ENCODE peak calls at places on chromosomes 11 and 22, in seven cellular contexts. J, S, I, Z, L, A and P are unnamed samples. For H3K27me3, the result is how much of the 10 kb centered on the place peaks cover.

GRCh38 chr22:37335819-37336199 is 53.5 kb downstream of the CYTH4 start:
- DNase-seq in J (no peak), Z (no peak), I (no peak), S (no peak), A (no peak), L (no peak), P (no peak)

GRCh38 chr11:64864473-64865285 is 13.7 kb downstream of the EHD1 start:
- DNase-seq in S (peak), Z (peak), A (peak), I (peak), L (peak), J (peak), P (peak)

GRCh38 chr11:75031224-75031753 is 42.6 kb downstream of the NEU3 start:
- DNase-seq in I (no peak), Z (peak), L (peak), S (no peak), A (no peak), J (no peak), P (no peak)

GRCh38 chr11:94193288-94193687 is 64.6 kb downstream of the PANX1 start:
- DNase-seq in S (no peak), Z (peak), A (no peak), I (no peak), J (no peak), L (peak), P (no peak)

GRCh38 chr11:132032555-132032954 is 662.1 kb downstream of the NTM start:
- DNase-seq in A (no peak), I (no peak), L (no peak), S (no peak), J (no peak), Z (peak), P (no peak)

GRCh38 chr11:28461338-28461737 is 353.1 kb downstream of the METTL15 start:
- DNase-seq in S (no peak), A (no peak), L (no peak), J (no peak), I (no peak), Z (peak), P (no peak)

GRCh38 chr11:101126551-101127347 is 2.9 kb downstream of the PGR start:
- DNase-seq in A (no peak), J (peak), Z (no peak), S (peak), L (peak), I (no peak), P (peak)

GRCh38 chr11:112852141-112852853 is 108.9 kb upstream of the NCAM1 start:
- DNase-seq in A (no peak), I (no peak), Z (no peak), S (no peak), J (no peak), L (peak), P (no peak)

GRCh38 chr11:103923473-103923931 is 112.9 kb upstream of the DDI1 start:
- DNase-seq in S (no peak), Z (no peak), I (no peak), L (no peak), A (no peak), J (no peak), P (no peak)

GRCh38 chr22:49964136-49964492 is 3.5 kb downstream of the PIM3 start:
- DNase-seq in A (peak), Z (no peak), I (no peak), L (no peak), J (peak), S (no peak), P (peak)

GRCh38 chr11:35803115-35803514 is 140.5 kb downstream of the TRIM44 start:
- DNase-seq in L (no peak), J (no peak), Z (no peak), S (no peak), A (no peak), I (no peak), P (no peak)

GRCh38 chr11:27705873-27706820 is 5.9 kb upstream of the BDNF start:
- DNase-seq in Z (peak), I (no peak), L (no peak), A (no peak), J (no peak), S (no peak), P (no peak)

GRCh38 chr11:2460540-2461252 is 15.9 kb downstream of the KCNQ1 start:
- DNase-seq in I (peak), Z (no peak), S (no peak), L (no peak), J (no peak), A (peak), P (no peak)

GRCh38 chr11:125956371-125956770 is 10.5 kb downstream of the VSIG10L2 start:
- DNase-seq in Z (peak), I (no peak), J (no peak), A (no peak), L (no peak), S (peak), P (peak)

GRCh38 chr11:116931206-116931953 is 94.0 kb upstream of the APOA1 start:
- DNase-seq in S (peak), L (no peak), I (no peak), Z (peak), A (no peak), J (no peak), P (no peak)

GRCh38 chr11:47272706-47273105 is 2.8 kb downstream of the MADD start:
- DNase-seq in S (no peak), L (peak), Z (peak), I (no peak), A (no peak), J (no peak), P (no peak)

GRCh38 chr22:28075260-28075981 is 156.4 kb upstream of the PITPNB start:
- DNase-seq in J (peak), Z (peak), S (peak), A (peak), I (peak), L (peak), P (peak)

GRCh38 chr11:15893080-15893492 is 463.3 kb downstream of the SOX6 start:
- DNase-seq in S (no peak), A (no peak), L (no peak), I (no peak), J (no peak), Z (peak), P (no peak)

GRCh38 chr22:36258750-36259619 is 6.1 kb downstream of the APOL1 start:
- DNase-seq in J (no peak), Z (peak), I (no peak), A (peak), L (no peak), S (peak), P (peak)

GRCh38 chr11:2730323-2731284 is 30.8 kb upstream of the KCNQ1OT1 start:
- DNase-seq in J (no peak), L (no peak), I (no peak), S (no peak), Z (no peak), A (no peak), P (no peak)

GRCh38 chr11:117824571-117825537 is at the start of gene FXYD2:
- DNase-seq in A (peak), J (no peak), L (peak), Z (no peak), I (peak), S (peak), P (peak)

GRCh38 chr22:47818496-47818895 is 1056.0 kb downstream of the TBC1D22A start:
- DNase-seq in Z (no peak), J (no peak), L (no peak), I (no peak), S (no peak), A (no peak), P (no peak)

GRCh38 chr22:19122143-19122751 is at the start of gene DGCR2:
- DNase-seq in L (peak), A (peak), I (peak), S (peak), J (peak), Z (peak), P (peak)

GRCh38 chr22:45587638-45588481 is 83.8 kb upstream of the ATXN10 start:
- DNase-seq in L (no peak), A (no peak), Z (peak), S (no peak), I (no peak), J (no peak), P (no peak)

GRCh38 chr11:43997022-43997665 is 50.6 kb upstream of the ACCSL start:
- DNase-seq in S (no peak), I (no peak), Z (no peak), A (no peak), L (no peak), J (no peak), P (no peak)

GRCh38 chr11:121106812-121107211 is 5.8 kb downstream of the TECTA start:
- DNase-seq in S (no peak), A (no peak), J (no peak), Z (no peak), L (no peak), I (no peak), P (no peak)

GRCh38 chr11:63951779-63952536 is 13.2 kb downstream of the NAA40 start:
- DNase-seq in A (no peak), S (no peak), L (no peak), I (no peak), Z (no peak), J (no peak), P (no peak)

DNA sequence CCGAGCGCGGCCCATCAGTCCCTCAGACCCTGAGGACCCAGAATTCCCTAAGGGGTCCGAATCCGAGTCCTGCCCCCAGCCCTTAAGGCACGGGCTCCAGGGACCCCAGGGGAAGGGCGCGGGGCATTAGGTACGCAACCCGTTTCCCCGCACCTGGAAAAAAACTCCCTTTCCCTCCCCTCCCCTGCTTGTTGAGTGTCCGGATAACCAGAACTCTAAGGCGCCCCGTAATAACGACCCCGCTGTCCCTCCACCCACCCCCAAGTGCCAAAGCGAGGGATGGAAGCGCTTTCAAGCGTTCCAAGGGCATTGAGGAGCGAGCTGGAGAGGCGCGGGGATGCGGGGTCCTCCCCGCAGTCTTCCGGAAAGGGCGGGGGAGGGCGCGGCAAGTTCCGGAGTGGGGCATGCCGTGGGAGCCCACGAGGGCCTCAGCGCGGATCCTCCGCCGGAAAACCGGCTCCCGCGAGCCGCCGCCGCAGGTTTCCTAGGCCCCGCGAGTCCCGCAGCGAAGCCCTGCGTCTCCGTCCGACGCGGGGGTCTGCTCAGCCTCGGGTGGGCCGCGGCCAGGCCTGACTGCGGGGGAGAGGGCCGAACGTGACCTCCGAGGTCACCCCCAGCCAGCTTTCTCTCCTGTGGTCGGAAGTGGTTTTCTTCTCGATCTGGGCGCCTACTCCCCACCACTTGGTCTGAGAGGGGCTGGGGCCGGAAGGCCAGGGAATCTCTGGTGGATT is 3.9 kb upstream of the CCND1 start:
- DNase-seq in S (no peak), J (no peak), L (no peak), A (no peak), Z (no peak), I (no peak), P (no peak)
- H3K27me3 ChIP-seq in S (under half), J (under half), L (under half), A (half or more), Z (under half), I (under half), P (under half)

GRCh38 chr11:34587282-34587677 is 33.6 kb upstream of the EHF start:
- DNase-seq in J (no peak), Z (no peak), A (no peak), S (no peak), L (no peak), I (no peak), P (no peak)

GRCh38 chr11:34588023-34588422 is 32.9 kb upstream of the EHF start:
- DNase-seq in A (no peak), J (no peak), Z (no peak), S (no peak), I (no peak), L (no peak), P (no peak)

GRCh38 chr11:34585304-34585869 is 35.5 kb upstream of the EHF start:
- DNase-seq in Z (no peak), S (no peak), I (no peak), A (no peak), L (no peak), J (no peak), P (no peak)

GRCh38 chr11:34586655-34587281 is 34.1 kb upstream of the EHF start:
- DNase-seq in I (no peak), L (no peak), Z (no peak), J (no peak), A (no peak), S (no peak), P (no peak)

DNA sequence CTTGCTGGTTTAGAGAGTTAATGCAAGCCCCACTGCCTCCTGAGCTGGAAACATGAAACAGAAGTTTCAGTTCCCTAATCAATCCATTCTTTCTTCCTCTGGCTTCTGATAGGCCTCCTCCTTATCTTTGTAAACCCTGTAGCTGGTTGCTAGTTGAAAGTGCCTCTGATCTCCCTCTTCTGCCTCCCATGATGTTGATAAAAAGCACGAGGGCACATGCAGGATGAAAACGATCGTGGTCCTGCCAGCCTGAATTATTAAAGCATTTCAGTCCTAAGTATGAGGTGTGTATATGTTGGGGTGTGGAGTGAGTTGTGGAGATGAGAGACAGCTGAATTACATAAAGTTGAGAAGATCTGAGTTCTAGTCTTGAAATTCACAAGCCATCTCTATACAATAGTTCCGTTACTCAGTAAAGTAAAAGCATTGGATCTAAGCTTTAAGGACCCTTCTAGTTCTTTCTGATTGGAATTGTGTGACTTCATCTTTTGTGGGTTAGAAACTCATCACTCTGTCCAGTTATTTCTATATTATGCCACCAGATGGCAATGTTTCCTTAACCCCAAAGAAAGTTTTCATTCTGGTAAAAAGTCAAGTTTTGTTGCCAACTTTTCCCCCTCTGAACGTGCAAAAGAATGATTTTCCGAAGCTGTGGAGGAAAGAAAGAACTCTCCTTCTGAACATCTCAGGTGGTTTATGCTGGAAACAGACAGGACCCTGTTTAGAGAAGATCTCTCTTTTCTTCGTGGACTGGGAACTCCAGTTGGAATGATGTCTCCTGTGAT is 34.8 kb upstream of the EHF start:
- DNase-seq in Z (peak), I (no peak), J (no peak), L (no peak), S (no peak), A (no peak), P (no peak)
- H3K27ac ChIP-seq in Z (no peak), I (peak), J (no peak), L (no peak), S (no peak), A (peak), P (no peak)

GRCh38 chr11:797300-798092 is 585 bp downstream of the SLC25A22 start:
- DNase-seq in L (peak), A (peak), Z (peak), I (peak), S (peak), J (peak), P (peak)

GRCh38 chr11:794013-794765 is 3.9 kb downstream of the SLC25A22 start:
- DNase-seq in J (no peak), A (no peak), Z (no peak), L (no peak), S (no peak), I (no peak), P (no peak)

GRCh38 chr11:796565-797299 is 1.3 kb downstream of the SLC25A22 start:
- DNase-seq in L (no peak), Z (no peak), I (peak), A (peak), S (no peak), J (no peak), P (no peak)

GRCh38 chr11:794766-795637 is 3.1 kb downstream of the SLC25A22 start:
- DNase-seq in L (no peak), J (no peak), S (no peak), A (peak), Z (no peak), I (peak), P (no peak)

DNA sequence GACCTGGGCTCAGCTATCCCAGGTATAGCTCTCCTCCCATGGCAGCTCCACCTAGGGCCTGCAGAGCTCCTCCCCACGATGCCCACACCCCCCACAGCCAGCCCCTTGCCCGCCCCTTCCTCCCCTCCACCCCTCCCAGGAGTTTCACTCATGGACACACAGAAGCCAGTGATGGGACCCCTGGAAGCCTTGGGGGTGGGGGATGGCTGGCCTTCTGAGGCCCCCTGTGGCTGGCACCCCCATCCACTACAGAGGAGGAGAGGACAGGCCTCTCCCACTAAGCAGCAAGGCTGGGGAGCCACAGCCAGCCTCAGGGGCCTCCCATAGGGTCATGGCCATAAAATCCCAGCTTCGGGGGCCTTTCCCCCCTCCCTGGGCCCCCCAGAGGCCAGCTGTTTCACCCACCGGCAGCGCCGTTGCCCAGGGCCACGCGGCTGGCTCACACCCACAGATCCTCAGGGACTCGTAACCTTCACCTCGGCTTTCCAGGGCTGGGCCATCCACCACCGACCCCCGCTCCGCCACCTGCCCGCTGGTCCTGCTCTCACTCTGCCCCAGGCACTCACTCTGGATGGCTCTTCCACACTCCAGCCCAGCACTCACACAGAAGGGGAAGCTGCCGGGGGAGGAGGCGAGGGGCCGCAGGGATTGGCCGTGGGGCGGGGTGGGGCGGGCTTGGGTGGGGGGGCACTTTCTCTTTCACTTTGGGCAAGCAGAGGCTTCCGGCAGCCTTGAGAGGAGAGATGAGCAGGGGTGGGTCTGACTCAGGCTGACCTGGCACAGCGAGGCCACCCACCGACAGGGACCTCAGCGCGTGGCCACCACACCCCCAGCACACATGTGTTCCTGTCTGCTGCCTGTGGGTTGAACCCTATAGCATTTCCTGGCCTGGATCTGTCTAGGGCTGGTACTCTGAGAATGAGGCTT is 2.2 kb downstream of the SLC25A22 start:
- DNase-seq in J (peak), L (peak), Z (peak), S (peak), I (peak), A (peak), P (peak)
- TF ChIP-seq POLR2A in J (no peak), L (no peak), Z (peak), S (no peak), I (no peak), A (peak), P (peak)

DNA sequence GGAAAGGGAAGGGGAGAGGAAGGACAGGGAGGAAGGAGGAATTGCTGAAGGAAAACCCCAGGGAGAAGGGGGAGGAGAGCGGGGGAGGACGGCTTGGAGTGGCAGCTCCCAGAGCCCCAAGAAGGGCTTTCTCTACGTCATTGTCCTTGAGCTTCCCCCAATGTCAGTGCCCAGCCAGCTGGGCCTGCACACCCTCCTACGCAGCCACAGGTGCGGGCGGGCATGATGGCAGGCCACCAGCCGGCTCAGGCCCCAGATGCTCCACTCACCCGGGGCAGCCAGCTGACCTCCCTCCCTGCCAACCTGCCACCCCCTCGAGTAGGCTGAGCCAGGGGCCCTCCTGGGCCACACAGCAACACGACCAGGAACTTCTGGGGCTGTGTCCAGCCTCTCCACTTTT is 11.2 kb downstream of the SYT7 start:
- DNase-seq in S (no peak), I (no peak), A (no peak), Z (no peak), L (no peak), J (no peak), P (no peak)
- H3K27me3 ChIP-seq in S (under half), I (under half), A (under half), Z (half or more), L (under half), J (under half), P (under half)

GRCh38 chr22:17827466-17827865 is 53.2 kb upstream of the BID start:
- DNase-seq in Z (no peak), L (no peak), J (no peak), S (no peak), I (no peak), A (no peak), P (no peak)
- H3K27ac ChIP-seq in Z (no peak), L (no peak), J (no peak), S (no peak), I (no peak), A (no peak), P (no peak)